ENCODE peak calls at places on chromosomes 5 and 9, in ten cellular contexts. U is H9, Z is SW480, M is aorta, S is endodermal cell, O is RCC 7860, C is ELR, F is brain microvascular endothelial cell, Y is HTR-8/SVneo, J is substantia nigra. L is an unnamed sample.

GRCh38 chr9:36642817-36643216 is 70.1 kb downstream of the MELK start:
- DNase-seq in J (no peak), C (no peak), F (no peak), M (no peak), U (no peak), Z (no peak), Y (no peak), O (no peak), S (no peak), L (no peak)

GRCh38 chr5:90293931-90294330 is 115.6 kb downstream of the CETN3 start:
- DNase-seq in U (peak; percentile 43), Z (no peak), Y (no peak), C (no peak), O (peak; percentile 5), S (peak; percentile 63), F (peak; percentile 89), J (no peak), M (no peak), L (no peak)

GRCh38 chr9:28538132-28538531 is 964.9 kb upstream of the C9orf72 start:
- DNase-seq in Z (no peak), C (no peak), F (no peak), O (no peak), M (no peak), Y (no peak), U (no peak), J (no peak), S (no peak), L (no peak)

GRCh38 chr5:96924016-96924443 is 11.8 kb upstream of the LNPEP start:
- DNase-seq in F (no peak), U (no peak), Y (no peak), M (no peak), S (no peak), J (no peak), Z (no peak), O (no peak), C (no peak), L (no peak)

GRCh38 chr9:121350993-121351561 is 19.0 kb downstream of the STOM start:
- DNase-seq in J (no peak), S (no peak), F (peak; percentile 87), O (peak; percentile 54), M (peak; percentile 86), U (no peak), Y (no peak), C (peak; percentile 64), Z (no peak), L (no peak)

GRCh38 chr5:176570044-176570443 is 20.9 kb downstream of the CDHR2 start:
- DNase-seq in J (no peak), Z (no peak), M (no peak), Y (no peak), U (no peak), F (no peak), C (peak; percentile 35), S (no peak), O (no peak), L (no peak)

GRCh38 chr5:120055858-120056257 is 408.2 kb upstream of the PRR16 start:
- DNase-seq in J (no peak), O (no peak), F (peak; percentile 65), Y (peak; percentile 15), M (no peak), U (no peak), Z (no peak), S (no peak), C (peak; percentile 56), L (peak; percentile 6)

GRCh38 chr5:15968994-15969393 is 210.6 kb downstream of the MARCHF11 start:
- DNase-seq in O (peak; percentile 26), M (no peak), C (peak; percentile 15), Z (no peak), F (no peak), Y (no peak), S (no peak), J (no peak), U (no peak), L (no peak)

GRCh38 chr5:166566725-166567124 is 1724.7 kb upstream of the WWC1 start:
- DNase-seq in Y (no peak), S (no peak), Z (no peak), F (no peak), M (no peak), O (no peak), C (no peak), J (no peak), U (no peak), L (no peak)

GRCh38 chr9:123643518-123643917 is 286.4 kb downstream of the DENND1A start:
- DNase-seq in S (no peak), U (no peak), F (no peak), C (no peak), M (no peak), Y (no peak), J (no peak), Z (no peak), O (no peak), L (no peak)

GRCh38 chr9:85427749-85428148 is 314.0 kb downstream of the AGTPBP1 start:
- DNase-seq in O (no peak), Y (no peak), U (no peak), C (no peak), F (no peak), S (no peak), Z (no peak), J (no peak), M (no peak), L (no peak)

GRCh38 chr9:82091100-82091499 is 102.5 kb downstream of the SPATA31D1 start:
- DNase-seq in S (no peak), Y (no peak), C (no peak), O (no peak), Z (no peak), U (no peak), F (no peak), J (no peak), M (no peak), L (no peak)

GRCh38 chr5:150624334-150625163 is 15.9 kb upstream of the SYNPO start:
- DNase-seq in U (peak; percentile 56), Y (peak; percentile 53), S (peak; percentile 83), C (peak; percentile 49), M (no peak), Z (peak; percentile 39), O (no peak), F (no peak), J (no peak), L (no peak)

GRCh38 chr5:43702815-43703214 is 99.8 kb downstream of the NNT start:
- DNase-seq in O (no peak), S (no peak), C (no peak), F (no peak), Y (no peak), J (no peak), U (no peak), Z (no peak), M (no peak), L (no peak)

GRCh38 chr5:151480859-151481258 is 33.5 kb downstream of the SLC36A1 start:
- DNase-seq in U (no peak), O (no peak), Y (no peak), F (peak; percentile 45), Z (no peak), M (no peak), C (peak; percentile 67), S (peak; percentile 55), J (no peak), L (no peak)

GRCh38 chr5:41510176-41510831 is at the start of gene PLCXD3:
- DNase-seq in Z (peak; percentile 23), F (no peak), C (no peak), J (no peak), Y (no peak), M (peak; percentile 72), O (no peak), S (peak; percentile 76), U (peak; percentile 43), L (no peak)

GRCh38 chr5:76954383-76954763 is 1.5 kb downstream of the CRHBP start:
- DNase-seq in O (no peak), Y (no peak), Z (no peak), J (no peak), C (no peak), M (no peak), F (no peak), U (no peak), S (peak; percentile 53), L (no peak)

GRCh38 chr9:104099630-104100029 is 5.5 kb downstream of the SMC2 start:
- DNase-seq in Y (no peak), M (no peak), O (no peak), U (no peak), Z (no peak), S (no peak), F (no peak), C (no peak), J (no peak), L (no peak)

GRCh38 chr5:14032944-14033343 is 88.5 kb upstream of the DNAH5 start:
- DNase-seq in S (no peak), F (peak; percentile 82), Y (peak; percentile 69), M (no peak), U (no peak), C (peak; percentile 85), O (peak; percentile 91), Z (peak; percentile 93), J (no peak), L (no peak)

GRCh38 chr9:71249729-71250317 is 128.4 kb upstream of the TRPM3 start:
- DNase-seq in U (no peak), Y (peak; percentile 39), J (no peak), C (peak; percentile 73), F (peak; percentile 67), Z (peak; percentile 66), M (no peak), S (peak; percentile 49), O (peak; percentile 49), L (peak; percentile 22)

GRCh38 chr9:129584136-129584535 is 36.8 kb downstream of the C9orf50 start:
- DNase-seq in F (peak; percentile 86), U (peak; percentile 83), O (peak; percentile 51), S (peak; percentile 90), C (peak; percentile 89), M (no peak), Z (peak; percentile 65), Y (peak; percentile 62), J (peak; percentile 39), L (no peak)

GRCh38 chr5:139635606-139636206 is 12.4 kb upstream of the CXXC5 start:
- DNase-seq in F (peak; percentile 69), M (peak; percentile 87), Z (peak; percentile 91), S (peak; percentile 82), U (no peak), Y (peak; percentile 78), C (peak; percentile 80), O (peak; percentile 93), J (peak; percentile 40), L (no peak)

GRCh38 chr5:135008981-135009735 is 24.9 kb downstream of the PITX1 start:
- DNase-seq in O (no peak), U (peak; percentile 27), Z (peak; percentile 27), M (peak; percentile 52), Y (no peak), F (no peak), S (peak; percentile 45), J (no peak), C (no peak), L (no peak)

GRCh38 chr9:37941253-37941652 is 37.3 kb upstream of the SLC25A51 start:
- DNase-seq in Z (no peak), O (no peak), Y (no peak), J (no peak), S (no peak), M (no peak), U (no peak), C (no peak), F (no peak), L (no peak)

GRCh38 chr5:140169410-140169809 is 5.6 kb upstream of the CYSTM1 start:
- DNase-seq in O (no peak), M (peak; percentile 25), J (no peak), U (no peak), S (no peak), C (peak; percentile 24), Z (peak; percentile 52), Y (peak; percentile 21), F (no peak), L (no peak)

GRCh38 chr5:166957763-166958162 is 1333.7 kb upstream of the WWC1 start:
- DNase-seq in S (no peak), Z (peak; percentile 25), M (no peak), F (no peak), C (no peak), J (no peak), Y (no peak), U (no peak), O (no peak), L (no peak)

GRCh38 chr5:76601470-76601869 is 21.7 kb downstream of the F2RL2 start:
- DNase-seq in Y (peak; percentile 58), Z (peak; percentile 58), F (peak; percentile 72), O (peak; percentile 22), U (peak; percentile 31), M (no peak), S (no peak), J (no peak), C (peak; percentile 83), L (no peak)

GRCh38 chr9:109474170-109474569 is 23.9 kb downstream of the PTPN3 start:
- DNase-seq in F (no peak), U (no peak), M (no peak), Z (no peak), J (no peak), C (no peak), S (no peak), Y (no peak), O (no peak), L (no peak)

L was measured in epithelial cell of proximal tubule.